ENCODE peak calls at places on chromosomes 11 and 22, in eight cellular contexts. J is osteocyte, E is Caco-2, V is suprapubic skin, S is neural progenitor cell, P is upper lobe of left lung, Y is nephron progenitor cell, Q is HFF-Myc. G is an unnamed sample.

GRCh38 chr22:37292641-37293040 is 10.3 kb downstream of the CYTH4 start:
- DNase-seq in P (no peak), V (no peak), J (no peak), E (no peak), S (no peak), Q (no peak), Y (no peak), G (no peak)

GRCh38 chr11:103703954-103704353 is 332.5 kb upstream of the DDI1 start:
- DNase-seq in Y (no peak), Q (no peak), S (no peak), J (no peak), P (no peak), V (no peak), E (no peak), G (no peak)

GRCh38 chr11:2951235-2952110 is 22.3 kb upstream of the PHLDA2 start:
- DNase-seq in Q (no peak), P (no peak), E (no peak), V (no peak), S (no peak), Y (no peak), J (no peak), G (no peak)

GRCh38 chr22:33380789-33381530 is 322.8 kb upstream of the SYN3 start:
- DNase-seq in S (no peak), V (no peak), Y (no peak), Q (peak), E (no peak), J (no peak), P (no peak), G (peak)

GRCh38 chr22:19663821-19664325 is 50.4 kb upstream of the SEPTIN5 start:
- DNase-seq in Q (no peak), V (no peak), S (peak), E (no peak), J (peak), Y (peak), P (no peak), G (no peak)

GRCh38 chr11:13012037-13012693 is 3.0 kb downstream of the RASSF10 start:
- DNase-seq in E (no peak), V (no peak), P (peak), Y (peak), S (peak), J (no peak), Q (no peak), G (no peak)

GRCh38 chr22:22210375-22210774 is 34.2 kb upstream of the VPREB1 start:
- DNase-seq in E (no peak), Q (peak), V (no peak), Y (no peak), S (no peak), P (no peak), J (no peak), G (peak)

GRCh38 chr11:28636566-28636965 is 528.4 kb downstream of the METTL15 start:
- DNase-seq in V (no peak), J (no peak), P (no peak), S (no peak), Y (no peak), E (no peak), Q (no peak), G (no peak)

GRCh38 chr11:118265954-118266353 is 1.9 kb upstream of the MPZL2 start:
- DNase-seq in P (peak), J (no peak), Q (no peak), E (no peak), Y (no peak), S (no peak), V (peak), G (no peak)

GRCh38 chr22:29369460-29369859 is 18.9 kb downstream of the AP1B1 start:
- DNase-seq in V (peak), Q (no peak), Y (peak), S (peak), E (no peak), P (peak), J (peak), G (no peak)

GRCh38 chr22:31870890-31871289 is 73.4 kb upstream of the YWHAH start:
- DNase-seq in Y (no peak), E (no peak), J (no peak), P (peak), S (no peak), Q (no peak), V (no peak), G (no peak)

GRCh38 chr11:112877561-112877960 is 83.7 kb upstream of the NCAM1 start:
- DNase-seq in P (no peak), E (no peak), Q (no peak), Y (peak), V (no peak), S (peak), J (no peak), G (no peak)

GRCh38 chr11:117232911-117233409 is 489 bp downstream of the RNF214 start:
- DNase-seq in J (no peak), P (no peak), E (no peak), Q (no peak), S (peak), V (no peak), Y (peak), G (no peak)

GRCh38 chr11:30566482-30566881 is 19.7 kb downstream of the MPPED2 start:
- DNase-seq in V (no peak), Y (no peak), P (no peak), E (no peak), Q (no peak), S (no peak), J (no peak), G (no peak)

GRCh38 chr11:35115688-35116030 is 23.3 kb upstream of the CD44 start:
- DNase-seq in S (no peak), Y (no peak), Q (no peak), P (no peak), J (no peak), E (no peak), V (no peak), G (no peak)

GRCh38 chr11:102007567-102008437 is 39.4 kb upstream of the CFAP300 start:
- DNase-seq in Y (no peak), Q (peak), J (no peak), S (peak), V (no peak), P (peak), E (peak), G (peak)

GRCh38 chr22:35604671-35605457 is 12.3 kb downstream of the MB start:
- DNase-seq in S (no peak), P (no peak), Q (no peak), Y (no peak), V (no peak), E (no peak), J (no peak), G (no peak)

GRCh38 chr22:40720538-40721256 is 41.4 kb downstream of the MCHR1 start:
- DNase-seq in E (no peak), P (no peak), V (no peak), Y (no peak), Q (no peak), S (no peak), J (no peak), G (no peak)

GRCh38 chr11:12179019-12179418 is 68.6 kb downstream of the MICAL2 start:
- DNase-seq in E (peak), P (peak), Q (no peak), Y (no peak), S (no peak), J (no peak), V (no peak), G (no peak)

GRCh38 chr11:115238802-115239201 is 265.4 kb downstream of the CADM1 start:
- DNase-seq in P (no peak), J (no peak), Y (no peak), E (no peak), S (no peak), V (no peak), Q (no peak), G (no peak)

GRCh38 chr11:18617688-18618340 is 16.3 kb downstream of the SPTY2D1 start:
- DNase-seq in J (no peak), E (no peak), S (no peak), P (no peak), V (no peak), Y (no peak), Q (no peak), G (no peak)

GRCh38 chr11:123046473-123047264 is 15.3 kb downstream of the HSPA8 start:
- DNase-seq in E (no peak), Q (no peak), Y (no peak), V (no peak), S (no peak), P (no peak), J (no peak), G (no peak)

GRCh38 chr11:96540875-96541274 is 151.1 kb downstream of the JRKL start:
- DNase-seq in P (no peak), S (no peak), E (no peak), J (no peak), Q (no peak), Y (no peak), V (no peak), G (no peak)

GRCh38 chr22:37186997-37187522 is 987 bp downstream of the C1QTNF6 start:
- DNase-seq in P (no peak), E (no peak), S (no peak), V (peak), Q (no peak), J (no peak), Y (no peak), G (no peak)

GRCh38 chr11:69541501-69542313 is 60.2 kb downstream of the LINC01488 start:
- DNase-seq in Q (no peak), E (peak), J (no peak), S (no peak), Y (no peak), P (peak), V (peak), G (peak)

GRCh38 chr11:12599408-12600143 is 74.6 kb upstream of the TEAD1 start:
- DNase-seq in Y (peak), E (peak), V (peak), Q (no peak), S (peak), P (peak), J (no peak), G (no peak)

GRCh38 chr11:74672956-74673895 is 58.0 kb downstream of the CHRDL2 start:
- DNase-seq in J (peak), S (no peak), E (no peak), Q (peak), Y (no peak), P (no peak), V (no peak), G (peak)

GRCh38 chr22:29539105-29539504 is 14.5 kb downstream of the THOC5 start:
- DNase-seq in P (no peak), E (no peak), Q (no peak), J (no peak), S (no peak), V (no peak), Y (no peak), G (no peak)

GRCh38 chr11:126790550-126790981 is 210.0 kb downstream of the KIRREL3 start:
- DNase-seq in J (no peak), E (no peak), P (no peak), S (peak), Q (peak), Y (no peak), V (no peak), G (peak)

GRCh38 chr11:72969894-72970335 is 155.7 kb downstream of the ATG16L2 start:
- DNase-seq in Y (no peak), S (no peak), V (no peak), Q (no peak), P (no peak), E (no peak), J (no peak), G (no peak)

GRCh38 chr11:68312117-68312779 is at the start of gene LRP5:
- DNase-seq in J (no peak), P (peak), Q (no peak), E (peak), S (peak), V (no peak), Y (peak), G (no peak)

GRCh38 chr22:36423461-36424404 is 36.0 kb upstream of the MYH9 start:
- DNase-seq in Y (no peak), E (no peak), P (no peak), J (no peak), V (no peak), S (no peak), Q (no peak), G (no peak)

GRCh38 chr11:9565822-9566560 is 7.5 kb upstream of the WEE1 start:
- DNase-seq in Y (no peak), S (peak), V (no peak), E (peak), J (no peak), P (peak), Q (peak), G (peak)

GRCh38 chr11:18836415-18836814 is 44.8 kb upstream of the PTPN5 start:
- DNase-seq in E (no peak), S (peak), Y (peak), Q (no peak), P (no peak), V (no peak), J (no peak), G (no peak)

GRCh38 chr11:79219186-79220045 is 221.4 kb downstream of the TENM4 start:
- DNase-seq in E (no peak), Q (no peak), P (no peak), V (no peak), S (no peak), Y (no peak), J (no peak), G (no peak)

GRCh38 chr22:32132126-32132525 is 27.0 kb downstream of the C22orf42 start:
- DNase-seq in J (no peak), E (no peak), S (no peak), Q (no peak), P (no peak), Y (no peak), V (no peak), G (no peak)

GRCh38 chr11:1382831-1383607 is 6.7 kb upstream of the BRSK2 start:
- DNase-seq in P (peak), J (no peak), V (peak), Q (peak), Y (peak), S (peak), E (peak), G (no peak)
- TF ChIP-seq CTCF in P (no peak), J (no peak), V (no peak), Q (no peak), Y (no peak), S (no peak), E (no peak), G (no peak)

GRCh38 chr11:132858203-132858602 is 674.1 kb downstream of the OPCML start:
- DNase-seq in J (no peak), S (peak), Y (peak), P (no peak), V (no peak), E (peak), Q (no peak), G (no peak)
- TF ChIP-seq CTCF in J (peak), S (peak), Y (peak), P (no peak), V (no peak), E (no peak), Q (no peak), G (peak)

DNA sequence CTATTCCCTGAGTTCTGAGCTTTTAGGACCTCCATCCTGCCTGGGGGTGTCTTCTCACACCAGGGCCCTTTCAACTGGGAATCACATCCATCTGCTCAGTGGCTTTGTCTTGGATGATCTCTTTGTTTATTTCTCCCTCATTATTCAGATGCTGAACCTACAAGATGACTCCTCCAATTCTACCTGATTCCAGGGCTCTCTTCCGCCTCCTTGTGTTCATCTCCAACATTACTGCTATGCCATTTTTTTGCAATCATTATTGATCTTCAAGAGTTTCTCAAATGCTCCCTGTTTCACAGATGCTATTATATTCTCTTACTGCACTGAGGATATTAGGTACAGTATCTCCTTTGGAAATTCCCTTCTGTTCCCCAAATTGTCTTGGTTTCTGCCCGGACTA is 307.7 kb downstream of the SHANK2 start:
- DNase-seq in P (no peak), V (no peak), Y (no peak), S (no peak), Q (no peak), J (no peak), E (no peak), G (no peak)
- TF ChIP-seq CTCF in P (no peak), V (no peak), Y (no peak), S (peak), Q (no peak), J (no peak), E (peak), G (peak)

DNA sequence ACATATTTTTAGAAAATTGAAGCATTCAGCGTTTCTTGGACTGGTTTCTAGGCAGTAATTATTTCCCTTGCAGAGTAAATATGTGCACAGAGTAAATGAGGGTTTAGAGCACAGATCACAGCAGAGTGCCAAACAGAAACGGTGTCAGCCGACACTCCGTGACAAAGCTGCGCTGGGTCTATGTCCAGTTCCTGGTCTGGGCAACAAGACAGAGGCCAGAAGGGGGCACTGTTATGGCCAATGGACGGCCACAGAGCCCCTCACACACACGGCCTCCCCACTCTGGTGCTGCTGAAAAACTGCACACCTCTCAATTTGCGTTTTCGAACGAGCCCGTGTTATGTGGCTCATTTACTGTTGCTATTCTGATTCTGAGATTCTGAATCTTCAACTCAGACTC is 180.7 kb downstream of the MPPED1 start:
- DNase-seq in Q (no peak), Y (peak), V (no peak), P (no peak), J (no peak), S (peak), E (no peak), G (no peak)
- TF ChIP-seq CTCF in Q (no peak), Y (no peak), V (no peak), P (no peak), J (no peak), S (peak), E (no peak), G (peak)

DNA sequence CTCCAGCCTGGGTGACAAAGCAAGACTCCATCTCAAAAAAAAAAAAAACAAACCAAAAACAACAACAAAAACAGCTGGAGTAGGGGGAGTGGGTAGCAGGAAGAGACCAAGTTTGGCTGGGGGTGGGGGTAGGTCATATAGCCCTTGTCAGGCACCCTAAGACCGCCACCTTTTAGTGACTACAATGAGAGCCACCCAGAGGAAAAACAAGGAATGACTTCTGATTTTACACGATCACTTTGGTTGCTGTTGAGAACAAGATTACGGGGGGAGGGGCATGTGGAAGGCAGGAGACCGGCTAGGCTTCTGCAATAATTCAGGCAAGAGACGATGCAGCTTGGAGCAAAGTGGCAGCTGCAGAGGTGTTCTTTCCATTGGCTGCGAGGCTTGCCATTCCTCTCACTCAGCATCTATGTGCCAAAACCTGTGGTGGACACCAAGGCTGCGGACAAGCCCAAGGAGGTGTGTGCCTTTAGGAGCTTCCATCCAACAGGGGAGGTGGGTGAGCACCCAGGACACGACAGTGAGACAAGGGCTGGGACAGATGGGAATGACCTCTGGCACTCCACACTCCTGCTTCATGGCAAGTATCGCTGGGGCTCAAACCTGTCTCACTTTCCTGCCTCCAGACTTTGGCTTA is 1.7 kb downstream of the RPS19BP1 start:
- DNase-seq in V (no peak), Q (no peak), P (no peak), J (no peak), E (no peak), S (peak), Y (no peak), G (no peak)
- TF ChIP-seq CTCF in V (no peak), Q (no peak), P (no peak), J (peak), E (no peak), S (peak), Y (peak), G (peak)

DNA sequence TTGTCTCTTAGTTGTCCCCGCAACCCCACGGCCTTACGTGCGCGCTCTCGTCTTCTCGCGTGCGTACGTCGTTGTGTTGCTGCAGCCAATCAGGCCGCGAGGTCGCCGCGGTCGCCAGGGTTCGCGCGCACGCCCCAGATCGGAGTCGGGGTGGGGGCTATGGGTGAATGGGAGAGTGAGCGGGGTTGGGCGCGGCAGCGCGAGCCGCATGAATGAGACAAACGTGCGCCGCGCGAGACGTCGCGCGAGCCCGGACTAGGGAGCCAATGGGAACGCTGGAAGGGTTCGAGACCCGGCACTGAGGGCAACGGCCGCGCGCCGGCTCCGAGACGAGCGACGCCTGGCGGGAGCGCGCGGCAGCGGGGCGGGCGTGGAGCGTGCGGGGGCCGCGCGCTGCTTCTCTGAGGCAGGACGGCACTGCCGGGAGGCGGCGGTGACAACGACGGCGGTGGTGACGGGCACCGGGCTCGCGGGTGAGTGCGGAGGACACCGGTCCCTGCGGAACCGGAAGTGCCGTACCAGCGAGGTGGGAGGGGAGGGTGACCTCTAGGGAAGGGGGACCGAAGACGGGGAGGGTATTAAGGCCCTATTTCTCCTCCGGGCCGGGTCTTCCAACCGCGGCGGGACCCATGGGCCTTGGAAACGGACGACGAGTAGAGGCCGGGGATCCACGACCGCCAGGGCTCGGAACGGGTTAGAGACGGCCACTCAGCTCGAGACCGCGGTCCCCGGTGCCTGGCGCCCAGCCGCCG is at the start of gene ZDHHC5:
- DNase-seq in V (peak), E (peak), P (peak), S (peak), Q (peak), Y (peak), J (peak), G (peak)
- TF ChIP-seq CTCF in V (peak), E (peak), P (peak), S (peak), Q (peak), Y (no peak), J (peak), G (peak)

G was measured in epithelial cell of proximal tubule.